ENCODE peak calls at places on chromosomes 6 and 20, in four cellular contexts. Y is tibial artery, E is fibroblast of pulmonary artery, W is AG09319. R is an unnamed sample.

GRCh38 chr6:166008441-166009369 is 158.9 kb downstream of the TBXT start:
- DNase-seq in Y (no peak), E (peak), W (no peak), R (no peak)

GRCh38 chr6:161533266-161533665 is 259.4 kb upstream of the AGPAT4 start:
- DNase-seq in Y (no peak), E (no peak), W (no peak), R (no peak)

GRCh38 chr6:128124713-128125112 is 223.9 kb upstream of the THEMIS start:
- DNase-seq in Y (no peak), E (peak), W (no peak), R (no peak)

GRCh38 chr6:53056273-53056672 is 8.9 kb upstream of the FBXO9 start:
- DNase-seq in Y (no peak), E (no peak), W (no peak), R (no peak)

GRCh38 chr6:4210619-4211419 is 75.4 kb upstream of the ECI2 start:
- DNase-seq in Y (peak), E (peak), W (peak), R (peak)

GRCh38 chr6:7145269-7146078 is 37.7 kb downstream of the RREB1 start:
- DNase-seq in Y (no peak), E (no peak), W (no peak), R (no peak)

GRCh38 chr6:16284472-16284871 is 46.1 kb downstream of the GMPR start:
- DNase-seq in Y (peak), E (no peak), W (no peak), R (no peak)

GRCh38 chr6:33613146-33613793 is 7.9 kb upstream of the ITPR3 start:
- DNase-seq in Y (peak), E (no peak), W (no peak), R (no peak)

GRCh38 chr6:4649728-4650127 is 126.5 kb upstream of the CDYL start:
- DNase-seq in Y (no peak), E (peak), W (no peak), R (no peak)

GRCh38 chr6:46490425-46491200 is 636 bp downstream of the RCAN2 start:
- DNase-seq in Y (peak), E (no peak), W (no peak), R (no peak)

GRCh38 chr6:53647437-53648094 is 18.0 kb downstream of the KLHL31 start:
- DNase-seq in Y (no peak), E (no peak), W (no peak), R (no peak)

GRCh38 chr20:36497856-36498255 is 43.5 kb upstream of the MYL9 start:
- DNase-seq in Y (no peak), E (peak), W (no peak), R (no peak)

GRCh38 chr6:12348530-12349511 is 58.7 kb downstream of the EDN1 start:
- DNase-seq in Y (no peak), E (peak), W (no peak), R (no peak)

GRCh38 chr20:36342721-36343120 is 36.6 kb downstream of the DLGAP4 start:
- DNase-seq in Y (no peak), E (no peak), W (no peak), R (no peak)

GRCh38 chr6:160293844-160294243 is 35.2 kb upstream of the SLC22A2 start:
- DNase-seq in Y (peak), E (no peak), W (no peak), R (no peak)

GRCh38 chr6:82408952-82409421 is 45.4 kb downstream of the TPBG start:
- DNase-seq in Y (no peak), E (peak), W (no peak), R (no peak)

GRCh38 chr20:54132612-54133433 is 41.0 kb downstream of the CYP24A1 start:
- DNase-seq in Y (no peak), E (peak), W (peak), R (peak)

GRCh38 chr6:1477432-1478090 is 88.2 kb downstream of the FOXF2 start:
- DNase-seq in Y (no peak), E (peak), W (peak), R (no peak)

GRCh38 chr20:38343107-38343797 is 3.0 kb upstream of the LBP start:
- DNase-seq in Y (no peak), E (peak), W (no peak), R (no peak)

GRCh38 chr6:162344935-162345599 is 382.5 kb downstream of the PRKN start:
- DNase-seq in Y (no peak), E (peak), W (no peak), R (no peak)

R was measured in right atrium auricular region.